ENCODE peak calls at places on chromosomes 16 and 17, in nine cellular contexts. N is cardiac fibroblast; B is left ventricle myocardium inferior; D is CD8-positive, alpha-beta T cell; J is skeletal muscle cell; R is dorsolateral prefrontal cortex; Q is pancreas; F is GM12865; I is brain microvascular endothelial cell. U is an unnamed sample.

GRCh38 chr16:30352488-30353401 is 2.4 kb downstream of the CD2BP2 start:
- DNase-seq in N (no peak), B (no peak), D (no peak), J (no peak), R (peak; percentile 14), Q (no peak), F (no peak), I (no peak), U (no peak)

GRCh38 chr17:38605852-38606645 is at the start of gene SRCIN1:
- DNase-seq in N (no peak), B (peak; percentile 62), D (no peak), J (no peak), R (peak; percentile 77), Q (peak; percentile 75), F (peak; percentile 80), I (no peak), U (no peak)

GRCh38 chr16:68444058-68444657 is 4.2 kb downstream of the SMPD3 start:
- DNase-seq in N (peak; percentile 40), B (no peak), D (no peak), J (no peak), R (no peak), Q (peak; percentile 60), F (peak; percentile 16), I (peak; percentile 20), U (no peak)

GRCh38 chr17:11580677-11581076 is 17.6 kb upstream of the DNAH9 start:
- DNase-seq in N (no peak), B (no peak), D (no peak), J (no peak), R (no peak), Q (no peak), F (no peak), I (no peak), U (no peak)

GRCh38 chr16:85988306-85988705 is 89.3 kb downstream of the IRF8 start:
- DNase-seq in N (no peak), B (no peak), D (no peak), J (no peak), R (no peak), Q (no peak), F (peak; percentile 76), I (no peak), U (no peak)

GRCh38 chr17:77422104-77422782 is 281.5 kb downstream of the SEC14L1 start:
- DNase-seq in N (no peak), B (no peak), D (no peak), J (no peak), R (no peak), Q (no peak), F (no peak), I (no peak), U (no peak)

GRCh38 chr16:25078386-25078978 is 33.1 kb upstream of the LCMT1 start:
- DNase-seq in N (no peak), B (no peak), D (no peak), J (no peak), R (no peak), Q (no peak), F (no peak), I (no peak), U (no peak)

GRCh38 chr16:69123894-69124293 is 8.5 kb downstream of the CHTF8 start:
- DNase-seq in N (peak; percentile 80), B (no peak), D (peak; percentile 28), J (no peak), R (no peak), Q (no peak), F (peak; percentile 79), I (peak; percentile 46), U (peak; percentile 32)

GRCh38 chr16:88530051-88530857 is 39.9 kb upstream of the ZC3H18 start:
- DNase-seq in N (no peak), B (no peak), D (no peak), J (no peak), R (no peak), Q (peak; percentile 23), F (no peak), I (no peak), U (no peak)

GRCh38 chr17:50062323-50063243 is 6.7 kb downstream of the ITGA3 start:
- DNase-seq in N (peak; percentile 90), B (peak; percentile 83), D (no peak), J (peak; percentile 54), R (no peak), Q (peak; percentile 68), F (no peak), I (peak; percentile 74), U (peak; percentile 61)

GRCh38 chr17:17044846-17045561 is 2.7 kb downstream of the MPRIP start:
- DNase-seq in N (peak; percentile 83), B (no peak), D (no peak), J (peak; percentile 62), R (peak; percentile 45), Q (no peak), F (peak; percentile 65), I (peak; percentile 59), U (peak; percentile 46)
- H3K4me3 ChIP-seq in N (peak overlapping the region; percentile 1), B (peak overlapping the region; percentile 81), D (no peak overlapping the region), J (peak overlapping the region; percentile 87), R (peak overlapping the region; percentile 80), Q (peak overlapping the region; percentile 69), F (peak overlapping the region; percentile 68), I (peak overlapping the region; percentile 87), U (peak overlapping the region; percentile 80)

GRCh38 chr17:65916425-65916824 is 275.5 kb downstream of the CEP112 start:
- DNase-seq in N (no peak), B (no peak), D (no peak), J (no peak), R (no peak), Q (no peak), F (no peak), I (no peak), U (no peak)

GRCh38 chr17:65918450-65918849 is 273.5 kb downstream of the CEP112 start:
- DNase-seq in N (peak; percentile 46), B (no peak), D (no peak), J (no peak), R (no peak), Q (no peak), F (no peak), I (no peak), U (no peak)

GRCh38 chr17:65917560-65917959 is 274.4 kb downstream of the CEP112 start:
- DNase-seq in N (no peak), B (no peak), D (no peak), J (no peak), R (no peak), Q (no peak), F (no peak), I (no peak), U (no peak)

GRCh38 chr17:65910836-65911235 is 281.1 kb downstream of the CEP112 start:
- DNase-seq in N (no peak), B (no peak), D (no peak), J (no peak), R (no peak), Q (no peak), F (no peak), I (no peak), U (no peak)

DNA sequence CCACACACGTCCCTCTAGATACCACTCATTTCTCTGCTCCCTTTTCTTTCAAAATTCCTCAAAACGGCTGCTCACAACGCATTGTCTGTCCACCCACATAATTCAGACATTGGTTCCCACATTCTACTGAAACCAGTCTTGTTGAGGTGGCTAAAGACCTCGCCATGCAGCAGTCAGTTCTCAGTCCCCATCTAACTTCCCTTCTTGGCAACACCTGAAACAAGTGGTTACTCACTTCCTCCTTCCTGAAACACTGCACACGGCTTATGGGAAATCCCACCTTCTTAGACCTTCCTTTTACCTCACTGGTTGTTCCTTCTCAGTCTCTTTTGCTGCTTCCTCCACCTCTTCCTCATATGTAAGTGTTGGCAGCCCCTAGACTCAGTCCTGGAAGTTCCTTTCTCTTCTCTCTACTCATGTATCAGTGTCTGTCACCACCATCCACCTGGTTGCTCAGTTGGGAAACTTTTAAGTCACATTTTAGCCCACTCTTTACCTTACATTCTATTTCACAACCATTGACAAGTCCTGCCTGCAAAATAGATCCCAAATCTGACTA is 277.1 kb downstream of the CEP112 start:
- DNase-seq in N (no peak), B (no peak), D (no peak), J (no peak), R (no peak), Q (no peak), F (peak; percentile 92), I (no peak), U (no peak)
- H3K4me3 ChIP-seq in N (no peak overlapping the region), B (no peak overlapping the region), D (no peak overlapping the region), J (no peak overlapping the region), R (no peak overlapping the region), Q (no peak overlapping the region), F (no peak overlapping the region), I (no peak overlapping the region), U (no peak overlapping the region)

GRCh38 chr17:48554412-48555090 is 9.6 kb upstream of the HOXB2 start:
- DNase-seq in N (no peak), B (no peak), D (no peak), J (no peak), R (no peak), Q (no peak), F (no peak), I (no peak), U (no peak)
- H3K4me3 ChIP-seq in N (peak overlapping the region; percentile 30), B (peak overlapping the region; percentile 59), D (no peak overlapping the region), J (peak overlapping the region; percentile 38), R (no peak overlapping the region), Q (peak overlapping the region; percentile 36), F (no peak overlapping the region), I (peak overlapping the region; percentile 54), U (no peak overlapping the region)

DNA sequence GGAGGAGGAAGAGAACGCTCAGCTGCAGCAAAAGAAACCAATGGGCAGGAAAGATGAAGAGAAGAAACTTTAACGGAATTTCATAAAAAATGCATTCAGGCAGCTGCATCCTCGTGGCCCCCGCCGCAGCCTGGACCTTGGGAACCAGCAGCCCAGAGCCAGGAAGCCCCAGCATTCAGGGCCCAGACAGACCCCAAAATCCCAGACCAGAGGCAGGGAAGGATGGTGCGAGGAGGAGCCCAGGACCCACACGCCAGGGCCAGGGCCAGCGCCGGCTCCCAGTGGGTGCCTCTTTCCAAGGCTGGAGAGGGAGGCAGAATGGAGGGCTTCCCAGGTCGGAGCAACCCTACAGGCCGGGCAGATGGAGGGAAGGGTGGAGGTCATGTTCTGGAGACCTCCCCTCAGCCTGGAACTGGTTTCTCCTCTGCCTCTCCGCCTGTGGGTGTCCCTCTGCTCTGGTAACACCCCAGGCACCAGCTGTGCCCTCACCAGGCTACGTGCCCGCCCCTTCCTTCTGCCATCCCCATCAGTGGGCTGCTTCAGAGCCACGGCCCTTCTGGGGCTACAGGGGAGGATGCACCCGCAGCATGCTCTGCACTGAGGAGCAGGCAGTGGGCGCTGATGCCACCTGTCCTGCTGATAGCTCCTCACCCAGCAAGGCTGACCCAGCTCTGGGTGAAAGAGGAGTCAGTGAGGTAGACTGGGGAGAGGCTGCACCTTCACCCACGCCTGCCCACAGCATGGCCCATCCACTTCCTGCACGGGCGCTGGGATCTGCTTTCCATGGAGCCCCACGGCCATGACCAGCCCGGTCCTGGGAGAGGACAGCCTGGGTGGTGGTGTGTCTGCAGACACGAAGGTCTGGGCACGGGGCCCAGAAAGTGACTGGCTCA is 1.2 kb upstream of the MIF4GD start:
- DNase-seq in N (no peak), B (peak; percentile 71), D (no peak), J (no peak), R (peak; percentile 71), Q (peak; percentile 61), F (peak; percentile 47), I (no peak), U (no peak)
- H3K4me3 ChIP-seq in N (peak overlapping the region; percentile 72), B (peak overlapping the region; percentile 90), D (peak overlapping the region; percentile 93), J (peak overlapping the region; percentile 81), R (peak overlapping the region; percentile 93), Q (peak overlapping the region; percentile 91), F (peak overlapping the region; percentile 98), I (peak overlapping the region; percentile 71), U (peak overlapping the region; percentile 89)

GRCh38 chr16:71540-72341 is 690 bp downstream of the RHBDF1 start:
- DNase-seq in N (peak; percentile 69), B (peak; percentile 75), D (no peak), J (no peak), R (no peak), Q (peak; percentile 73), F (no peak), I (peak; percentile 54), U (no peak)
- H3K4me3 ChIP-seq in N (peak overlapping the region; percentile 70), B (peak overlapping the region; percentile 82), D (no peak overlapping the region), J (peak overlapping the region; percentile 74), R (peak overlapping the region; percentile 65), Q (peak overlapping the region; percentile 74), F (no peak overlapping the region), I (peak overlapping the region; percentile 75), U (peak overlapping the region; percentile 87)

GRCh38 chr17:66942453-66943264 is 21.8 kb upstream of the CACNG4 start:
- DNase-seq in N (no peak), B (no peak), D (no peak), J (no peak), R (no peak), Q (no peak), F (no peak), I (no peak), U (no peak)
- H3K4me3 ChIP-seq in N (no peak overlapping the region), B (no peak overlapping the region), D (no peak overlapping the region), J (no peak overlapping the region), R (no peak overlapping the region), Q (no peak overlapping the region), F (no peak overlapping the region), I (no peak overlapping the region), U (no peak overlapping the region)